ENCODE peak calls at places on chromosomes 1 and 21, in ten cellular contexts. P, F, M, B, T, G, W, S, H and A are unnamed samples. For H3K4me1 and H3K9me3, the result is how much of the 10 kb centered on the place peaks cover.

GRCh38 chr1:168737446-168737845 is 8.4 kb upstream of the DPT start:
- DNase-seq in B (no peak), P (no peak), G (no peak), S (no peak), T (peak), F (no peak), W (no peak), M (no peak), H (no peak), A (no peak)

GRCh38 chr1:64664287-64664686 is 80.6 kb upstream of the RAVER2 start:
- DNase-seq in M (no peak), G (no peak), T (no peak), P (no peak), S (no peak), B (no peak), W (no peak), H (peak), F (no peak), A (no peak)

GRCh38 chr1:206466840-206467649 is 3.2 kb upstream of the IKBKE start:
- DNase-seq in P (no peak), M (no peak), T (no peak), F (no peak), G (no peak), H (no peak), B (no peak), W (no peak), S (no peak), A (no peak)

GRCh38 chr1:37691497-37692077 is 729 bp upstream of the CDCA8 start:
- DNase-seq in F (peak), M (no peak), S (no peak), B (peak), W (no peak), T (peak), G (peak), H (peak), P (peak), A (peak)

GRCh38 chr1:209802117-209802779 is 3.7 kb downstream of the IRF6 start:
- DNase-seq in T (no peak), H (no peak), M (no peak), F (no peak), B (peak), P (no peak), S (no peak), G (no peak), W (no peak), A (no peak)

GRCh38 chr1:206937437-206937836 is 8.8 kb downstream of the PIGR start:
- DNase-seq in W (no peak), M (no peak), T (no peak), B (no peak), G (no peak), H (no peak), F (no peak), P (no peak), S (no peak), A (no peak)

GRCh38 chr21:37266515-37267221 is 466 bp downstream of the VPS26C start:
- DNase-seq in F (no peak), M (no peak), G (peak), P (peak), B (peak), H (peak), S (no peak), W (no peak), T (no peak), A (no peak)

GRCh38 chr1:16351449-16351993 is 759 bp downstream of the FBXO42 start:
- DNase-seq in P (no peak), B (no peak), F (no peak), W (no peak), G (no peak), M (no peak), H (peak), S (no peak), T (no peak), A (no peak)

DNA sequence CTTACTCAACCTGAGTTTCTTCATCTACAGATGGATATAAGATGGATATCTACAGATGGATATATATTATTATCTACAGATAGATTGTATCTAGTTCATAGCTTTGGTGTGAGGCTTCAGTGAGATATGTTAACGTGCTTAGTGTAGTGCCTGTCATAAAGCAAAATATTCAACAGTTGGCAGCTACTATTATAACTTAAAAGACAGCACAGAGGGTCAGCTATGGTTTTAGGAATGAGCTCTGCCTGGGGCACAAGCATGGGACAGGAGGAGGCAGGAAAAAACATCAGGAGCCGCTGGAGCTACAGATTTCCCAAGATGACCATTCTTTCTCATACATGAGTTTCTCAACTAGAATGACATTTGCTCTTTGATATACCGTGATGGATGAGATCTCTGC is 1.3 kb upstream of the CYB5R1 start:
- DNase-seq in S (no peak), M (no peak), B (no peak), F (no peak), T (no peak), H (no peak), W (no peak), G (no peak), P (no peak), A (no peak)
- H3K4me3 ChIP-seq in S (peak), M (peak), B (no peak), F (no peak), T (peak), H (peak), W (no peak), G (no peak), P (no peak), A (peak)

GRCh38 chr1:47842228-47842627 is 155.0 kb downstream of the TRABD2B start:
- DNase-seq in G (no peak), P (no peak), F (no peak), H (no peak), T (no peak), S (no peak), B (no peak), M (peak), W (no peak), A (no peak)
- H3K4me1 ChIP-seq in G (under half), P (under half), F (under half), H (under half), T (under half), S (under half), B (under half), M (under half), W (under half), A (under half)

GRCh38 chr21:27407296-27407695 is 440.4 kb upstream of the ADAMTS5 start:
- DNase-seq in G (no peak), S (no peak), F (no peak), T (no peak), P (no peak), M (no peak), H (peak), W (no peak), B (no peak), A (no peak)

GRCh38 chr21:27406297-27407009 is 439.6 kb upstream of the ADAMTS5 start:
- DNase-seq in G (no peak), T (no peak), S (no peak), W (no peak), F (no peak), M (no peak), H (no peak), B (no peak), P (no peak), A (no peak)

GRCh38 chr21:27397578-27397977 is 430.7 kb upstream of the ADAMTS5 start:
- DNase-seq in W (no peak), S (no peak), T (no peak), M (no peak), B (no peak), P (no peak), F (no peak), H (no peak), G (no peak), A (no peak)

GRCh38 chr21:27400045-27400444 is 433.2 kb upstream of the ADAMTS5 start:
- DNase-seq in B (no peak), T (no peak), G (no peak), M (no peak), S (no peak), P (no peak), F (no peak), W (no peak), H (no peak), A (no peak)

GRCh38 chr21:27403011-27403410 is 436.1 kb upstream of the ADAMTS5 start:
- DNase-seq in P (no peak), M (no peak), T (no peak), S (no peak), B (no peak), F (no peak), H (no peak), G (no peak), W (no peak), A (no peak)
- H3K9me3 ChIP-seq in P (under half), M (under half), T (under half), S (under half), B (under half), F (under half), H (under half), G (under half), W (under half), A (under half)

DNA sequence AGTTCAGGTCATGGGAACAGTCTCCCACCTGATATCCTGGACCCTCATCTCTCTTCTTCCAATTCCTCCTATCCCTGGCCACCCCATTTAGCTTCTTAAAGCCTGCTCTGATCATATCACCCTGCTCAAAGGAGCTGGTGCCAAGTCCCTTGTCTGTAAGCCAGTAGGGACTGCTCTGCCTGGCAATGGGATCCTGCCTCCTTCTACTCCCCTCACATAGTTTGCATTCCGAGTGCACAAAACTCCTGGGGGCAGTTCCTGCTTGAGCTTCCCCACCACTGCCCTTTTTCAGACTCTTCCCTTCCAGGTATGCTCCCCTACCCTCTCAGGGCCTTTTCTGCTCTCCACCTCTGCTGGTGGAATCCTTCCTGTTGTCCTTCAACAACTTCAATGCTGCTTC is 48.1 kb downstream of the NGF start:
- DNase-seq in W (no peak), H (no peak), P (no peak), B (no peak), T (no peak), G (no peak), F (no peak), M (no peak), S (no peak), A (no peak)
- H3K4me3 ChIP-seq in W (no peak), H (no peak), P (no peak), B (no peak), T (no peak), G (no peak), F (no peak), M (no peak), S (no peak), A (no peak)

GRCh38 chr1:222970711-222971110 is 155.9 kb downstream of the DISP1 start:
- DNase-seq in M (no peak), B (no peak), S (no peak), H (no peak), F (no peak), G (no peak), T (no peak), W (no peak), P (no peak), A (no peak)
- H3K4me1 ChIP-seq in M (under half), B (under half), S (under half), H (under half), F (under half), G (under half), T (under half), W (under half), P (under half), A (under half)

GRCh38 chr21:41733951-41734689 is 32.7 kb downstream of the RIPK4 start:
- DNase-seq in B (no peak), M (no peak), G (no peak), F (peak), S (no peak), W (no peak), T (no peak), H (no peak), P (no peak), A (no peak)
- H3K9me3 ChIP-seq in B (under half), M (under half), G (under half), F (under half), S (under half), W (under half), T (under half), H (under half), P (under half), A (under half)

DNA sequence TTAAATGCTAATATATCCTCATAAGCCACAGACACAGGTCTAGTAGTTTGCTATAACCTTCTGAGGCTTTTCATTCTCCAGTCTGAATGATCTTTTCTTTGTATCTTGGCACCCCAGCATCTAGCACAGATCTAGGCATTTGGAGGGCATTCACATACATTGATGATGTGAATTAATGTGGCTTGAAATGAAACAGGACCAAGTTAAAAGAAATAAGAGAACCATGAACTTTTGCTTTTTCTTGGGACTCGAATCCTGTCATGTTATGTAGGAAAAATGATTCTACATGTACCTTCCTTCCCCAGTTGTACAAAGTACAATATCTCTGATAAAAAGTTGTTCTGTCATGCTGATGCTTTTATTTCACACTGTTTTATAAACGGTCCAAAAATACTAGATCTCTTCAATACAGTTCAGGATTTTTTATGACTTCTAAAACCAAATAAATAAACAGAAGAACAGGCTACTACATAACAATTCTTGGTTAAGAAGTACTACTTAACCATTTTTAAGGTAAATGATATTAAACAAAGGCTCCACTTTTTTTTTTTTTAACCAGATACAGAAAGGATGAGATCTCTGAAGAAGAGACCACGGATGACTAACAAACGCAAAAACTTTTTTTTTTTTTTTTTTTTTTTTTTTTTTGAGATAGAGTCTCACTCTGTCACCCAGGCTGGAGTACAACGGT is 3.0 kb downstream of the SORT1 start:
- DNase-seq in F (no peak), M (no peak), H (no peak), T (no peak), P (no peak), G (no peak), S (no peak), W (no peak), B (no peak), A (no peak)
- H3K4me3 ChIP-seq in F (no peak), M (no peak), H (no peak), T (peak), P (no peak), G (no peak), S (no peak), W (no peak), B (no peak), A (no peak)

GRCh38 chr1:1895050-1895398 is 4.1 kb upstream of the GNB1 start:
- DNase-seq in T (no peak), F (no peak), P (no peak), S (no peak), B (no peak), H (peak), G (no peak), M (no peak), W (no peak), A (no peak)
- H3K4me1 ChIP-seq in T (under half), F (under half), P (under half), S (under half), B (under half), H (under half), G (under half), M (under half), W (under half), A (half or more)

DNA sequence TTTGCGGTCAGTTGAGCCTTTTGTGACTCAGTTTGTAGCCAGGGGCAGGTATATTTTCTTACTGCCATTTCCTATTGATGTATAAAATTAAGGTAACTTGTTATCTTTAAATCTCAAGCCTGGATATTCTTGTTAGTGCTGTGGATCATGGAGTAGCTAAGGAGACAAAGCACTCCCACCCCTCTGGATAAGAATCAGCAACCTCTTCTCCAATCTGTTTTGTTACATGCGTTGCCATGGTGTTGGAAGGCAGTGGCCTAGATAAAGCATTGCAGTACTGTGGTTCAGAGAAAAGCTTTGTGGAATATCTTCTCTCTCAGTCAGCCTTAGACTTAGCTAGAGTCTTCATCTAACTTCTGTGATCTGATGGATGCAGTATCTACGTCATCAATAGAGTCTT is 478.7 kb upstream of the DEPDC1 start:
- DNase-seq in M (no peak), B (no peak), H (peak), S (no peak), T (no peak), F (no peak), P (no peak), G (no peak), W (no peak), A (no peak)
- H3K9me3 ChIP-seq in M (under half), B (under half), H (under half), S (under half), T (under half), F (under half), P (under half), G (under half), W (under half), A (under half)

GRCh38 chr1:195828322-195828721 is 779.9 kb downstream of the KCNT2 start:
- DNase-seq in W (no peak), F (no peak), M (no peak), T (no peak), B (no peak), G (no peak), P (no peak), S (no peak), H (no peak), A (no peak)
- H3K4me3 ChIP-seq in W (no peak), F (no peak), M (no peak), T (no peak), B (no peak), G (no peak), P (no peak), S (no peak), H (no peak), A (no peak)